ENCODE peak calls at places on chromosomes 6 and 20, in ten cellular contexts. C, T, F, Z, X, K, O, J, W and G are unnamed samples.
A peak's percentile ranks its signal among the peaks of the same experiment; 100 is the strongest.

GRCh38 chr6:113809818-113810217 is 47.3 kb upstream of the MARCKS start:
- DNase-seq in C (no peak), T (no peak), F (no peak), Z (no peak), X (no peak), K (no peak), O (no peak), J (no peak), W (no peak), G (no peak)

GRCh38 chr6:125584468-125584939 is 164.9 kb upstream of the HEY2 start:
- DNase-seq in C (peak; percentile 82), T (no peak), F (no peak), Z (peak; percentile 49), X (peak; percentile 3), K (no peak), O (peak; percentile 86), J (no peak), W (no peak), G (no peak)

GRCh38 chr6:136955123-136955522 is 33.0 kb downstream of the SLC35D3 start:
- DNase-seq in C (no peak), T (no peak), F (no peak), Z (no peak), X (no peak), K (no peak), O (no peak), J (no peak), W (no peak), G (no peak)

GRCh38 chr6:37650071-37650481 is 47.6 kb downstream of the MDGA1 start:
- DNase-seq in C (peak; percentile 67), T (no peak), F (no peak), Z (peak; percentile 45), X (no peak), K (no peak), O (no peak), J (peak; percentile 30), W (peak; percentile 31), G (no peak)

GRCh38 chr20:4684837-4685413 is 36.8 kb upstream of the PRND start:
- DNase-seq in C (peak; percentile 22), T (no peak), F (no peak), Z (no peak), X (peak; percentile 76), K (no peak), O (no peak), J (no peak), W (no peak), G (peak; percentile 60)

GRCh38 chr20:3275966-3276365 is 37.0 kb upstream of the SLC4A11 start:
- DNase-seq in C (no peak), T (no peak), F (no peak), Z (no peak), X (no peak), K (no peak), O (no peak), J (no peak), W (no peak), G (no peak)

GRCh38 chr6:19465760-19466159 is 371.4 kb upstream of the ID4 start:
- DNase-seq in C (no peak), T (no peak), F (no peak), Z (no peak), X (peak; percentile 95), K (no peak), O (no peak), J (no peak), W (no peak), G (no peak)

GRCh38 chr6:158677906-158678305 is 28.1 kb downstream of the SYTL3 start:
- DNase-seq in C (no peak), T (no peak), F (no peak), Z (no peak), X (no peak), K (no peak), O (no peak), J (no peak), W (no peak), G (no peak)

GRCh38 chr6:43509142-43509983 is 783 bp downstream of the LRRC73 start:
- DNase-seq in C (peak; percentile 51), T (no peak), F (no peak), Z (no peak), X (no peak), K (no peak), O (peak; percentile 54), J (no peak), W (no peak), G (no peak)

GRCh38 chr20:2312876-2313275 is 17.1 kb downstream of the TGM3 start:
- DNase-seq in C (no peak), T (no peak), F (no peak), Z (no peak), X (no peak), K (no peak), O (no peak), J (no peak), W (no peak), G (no peak)

GRCh38 chr6:108896111-108896661 is 48.0 kb downstream of the ARMC2 start:
- DNase-seq in C (no peak), T (no peak), F (no peak), Z (no peak), X (peak; percentile 92), K (no peak), O (no peak), J (no peak), W (no peak), G (no peak)
- H3K27ac ChIP-seq in C (no peak overlapping the region), T (peak overlapping the region; percentile 82), F (peak overlapping the region; percentile 54), Z (peak overlapping the region; percentile 79), X (peak overlapping the region; percentile 74), K (peak overlapping the region; percentile 62), O (peak overlapping the region; percentile 78), J (no peak overlapping the region), W (peak overlapping the region; percentile 33), G (peak overlapping the region; percentile 56)

GRCh38 chr6:112087916-112088315 is 525 bp downstream of the FAM229B start:
- DNase-seq in C (no peak), T (no peak), F (no peak), Z (no peak), X (no peak), K (no peak), O (no peak), J (no peak), W (no peak), G (no peak)

GRCh38 chr6:112087136-112087908 is at the start of the genes FAM229B and TUBE1:
- DNase-seq in C (peak; percentile 98), T (peak; percentile 87), F (peak; percentile 96), Z (peak; percentile 90), X (peak; percentile 98), K (peak; percentile 87), O (peak; percentile 95), J (peak; percentile 93), W (peak; percentile 91), G (peak; percentile 97)

GRCh38 chr6:112081569-112081968 is 5.7 kb downstream of the TUBE1 start:
- DNase-seq in C (no peak), T (no peak), F (no peak), Z (no peak), X (no peak), K (no peak), O (no peak), J (no peak), W (no peak), G (no peak)

GRCh38 chr6:112085666-112086065 is 1.6 kb downstream of the TUBE1 start:
- DNase-seq in C (no peak), T (no peak), F (no peak), Z (peak; percentile 23), X (no peak), K (no peak), O (no peak), J (no peak), W (no peak), G (no peak)

DNA sequence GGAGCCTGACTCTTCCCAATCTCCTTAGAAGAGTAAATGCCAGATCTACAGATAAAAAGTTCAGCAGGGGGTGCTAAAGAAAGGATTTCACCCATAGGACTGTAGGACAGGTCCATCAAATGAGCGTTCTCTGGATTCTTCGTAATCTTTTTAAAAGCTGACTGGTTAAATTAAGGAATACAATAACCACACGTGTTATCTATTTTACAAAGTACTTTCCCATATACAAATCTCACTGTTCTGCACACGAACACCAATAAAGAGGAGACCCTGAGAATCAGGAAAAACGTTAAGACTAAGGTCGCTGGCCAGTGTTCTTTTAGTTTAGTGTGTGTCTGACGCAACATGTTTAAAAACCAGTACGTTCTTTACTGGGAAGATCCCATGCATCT is 542 bp downstream of the TUBE1 start:
- DNase-seq in C (peak; percentile 21), T (no peak), F (no peak), Z (no peak), X (peak; percentile 68), K (peak; percentile 17), O (no peak), J (no peak), W (no peak), G (no peak)
- TF ChIP-seq CTCF in C (peak; percentile 25), T (no peak), F (peak; percentile 23), Z (peak; percentile 17), X (no peak), K (peak; percentile 16), O (no peak), J (no peak), W (no peak), G (peak; percentile 25)

DNA sequence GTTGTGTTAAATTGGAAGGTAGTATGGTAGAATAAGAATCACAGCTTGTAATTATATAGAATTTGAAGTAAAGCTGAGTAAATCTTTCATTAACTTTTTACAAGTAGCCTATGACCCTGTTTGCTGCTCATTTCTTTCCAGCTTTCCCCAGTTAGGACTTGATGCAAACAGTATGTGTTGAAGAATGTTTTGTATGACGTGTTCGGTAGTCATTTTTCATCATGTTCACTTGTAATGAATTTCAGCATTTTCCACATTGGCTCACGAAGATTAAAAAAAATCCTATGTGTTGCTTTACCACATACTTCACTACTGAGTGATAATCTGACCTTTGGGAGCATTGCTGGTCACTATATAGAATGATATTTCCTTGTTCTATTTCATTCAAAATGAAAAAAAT is 162.4 kb downstream of the CDKAL1 start:
- DNase-seq in C (no peak), T (no peak), F (no peak), Z (no peak), X (peak; percentile 91), K (no peak), O (no peak), J (no peak), W (no peak), G (no peak)
- H3K27ac ChIP-seq in C (no peak overlapping the region), T (no peak overlapping the region), F (no peak overlapping the region), Z (no peak overlapping the region), X (no peak overlapping the region), K (no peak overlapping the region), O (no peak overlapping the region), J (no peak overlapping the region), W (no peak overlapping the region), G (no peak overlapping the region)

GRCh38 chr20:34680586-34680985 is 3.7 kb upstream of the PIGU start:
- DNase-seq in C (no peak), T (no peak), F (no peak), Z (no peak), X (peak; percentile 36), K (no peak), O (no peak), J (no peak), W (no peak), G (no peak)

GRCh38 chr20:34673411-34673810 is 3.5 kb downstream of the PIGU start:
- DNase-seq in C (no peak), T (no peak), F (no peak), Z (no peak), X (no peak), K (no peak), O (no peak), J (no peak), W (no peak), G (no peak)

GRCh38 chr20:34675561-34675960 is 1.3 kb downstream of the PIGU start:
- DNase-seq in C (no peak), T (no peak), F (no peak), Z (no peak), X (no peak), K (no peak), O (no peak), J (no peak), W (no peak), G (no peak)

GRCh38 chr20:34675993-34676641 is 775 bp downstream of the PIGU start:
- DNase-seq in C (no peak), T (no peak), F (no peak), Z (no peak), X (no peak), K (no peak), O (no peak), J (no peak), W (no peak), G (no peak)

GRCh38 chr20:34676642-34677373 is at the start of gene PIGU:
- DNase-seq in C (peak; percentile 97), T (peak; percentile 81), F (peak; percentile 98), Z (peak; percentile 95), X (peak; percentile 91), K (peak; percentile 41), O (peak; percentile 97), J (peak; percentile 94), W (peak; percentile 96), G (peak; percentile 97)
- TF ChIP-seq CTCF in C (no peak), T (peak; percentile 33), F (peak; percentile 48), Z (peak; percentile 56), X (no peak), K (no peak), O (peak; percentile 22), J (peak; percentile 53), W (peak; percentile 35), G (peak; percentile 34)